ENCODE peak calls at places on chromosomes 3 and 15, in ten cellular contexts. F is M059J; U is GM12891; H is effector CD8-positive, alpha-beta T cell; I is activated T-helper 1 cell treated with anti-CD3 and anti-CD28 coated beads, Interleukin-2, amount 50 U/mL, for 16 hours; W is activated naive CD4-positive, alpha-beta T cell; S is EH; G is stimulated activated CD4-positive, alpha-beta T cell treated with anti-CD3 and anti-CD28 coated beads, TNF-alpha, amount 100 ng/mL, for 4 hours; R is HuH-7.5; K is GF-D8. Y is an unnamed sample.

GRCh38 chr15:63189955-63190691 is 717 bp downstream of the RAB8B start:
- DNase-seq in K (peak; percentile 11), W (no peak), I (no peak), U (no peak), R (no peak), F (peak; percentile 42), S (no peak), H (no peak), G (no peak), Y (no peak)

GRCh38 chr3:33047842-33048834 is 48.8 kb downstream of the GLB1 start:
- DNase-seq in G (peak; percentile 34), W (peak; percentile 8), K (no peak), S (no peak), U (no peak), F (no peak), H (peak; percentile 4), R (no peak), I (no peak), Y (no peak)

GRCh38 chr3:159765025-159765859 is 223.4 kb upstream of the IL12A start:
- DNase-seq in W (no peak), F (peak; percentile 100), I (no peak), K (no peak), S (peak; percentile 100), R (peak; percentile 43), G (no peak), U (no peak), H (no peak), Y (peak; percentile 93)

GRCh38 chr3:114496874-114497273 is 203.0 kb downstream of the TIGIT start:
- DNase-seq in F (peak; percentile 74), U (no peak), R (peak; percentile 20), H (no peak), W (no peak), G (no peak), I (no peak), K (no peak), S (peak; percentile 65), Y (no peak)

GRCh38 chr3:136713961-136714514 is 38.1 kb downstream of the STAG1 start:
- DNase-seq in S (no peak), F (no peak), K (no peak), I (no peak), H (no peak), G (no peak), R (no peak), U (no peak), W (no peak), Y (no peak)

GRCh38 chr3:179613807-179614206 is 9.2 kb downstream of the NDUFB5 start:
- DNase-seq in F (peak; percentile 75), U (no peak), K (no peak), S (peak; percentile 88), W (no peak), G (no peak), I (no peak), H (no peak), R (no peak), Y (no peak)

GRCh38 chr3:155670320-155670719 is 74.6 kb downstream of the PLCH1 start:
- DNase-seq in I (no peak), W (no peak), F (no peak), K (no peak), G (no peak), U (no peak), S (no peak), R (no peak), H (no peak), Y (no peak)

GRCh38 chr3:3765661-3766060 is 33.6 kb upstream of the LRRN1 start:
- DNase-seq in K (no peak), U (no peak), H (no peak), G (no peak), F (no peak), R (no peak), S (no peak), I (no peak), W (no peak), Y (no peak)

GRCh38 chr3:38644016-38644661 is 5.3 kb downstream of the SCN5A start:
- DNase-seq in F (no peak), H (no peak), G (no peak), R (no peak), W (no peak), K (no peak), U (no peak), S (no peak), I (no peak), Y (no peak)

GRCh38 chr3:45343947-45344346 is 44.4 kb upstream of the LARS2 start:
- DNase-seq in I (no peak), H (no peak), U (no peak), W (no peak), G (no peak), S (peak; percentile 48), K (no peak), F (peak; percentile 19), R (peak; percentile 20), Y (peak; percentile 5)

GRCh38 chr3:37526511-37526910 is 335.2 kb upstream of the CTDSPL start:
- DNase-seq in K (no peak), H (no peak), F (peak; percentile 37), W (no peak), S (peak; percentile 44), G (no peak), U (no peak), I (no peak), R (no peak), Y (no peak)

GRCh38 chr15:34122771-34123183 is 20.9 kb downstream of the PGBD4 start:
- DNase-seq in I (no peak), R (no peak), S (peak; percentile 98), W (no peak), F (peak; percentile 96), K (no peak), G (no peak), H (no peak), U (no peak), Y (peak; percentile 28)

GRCh38 chr3:46916278-46916677 is 38.8 kb downstream of the PTH1R start:
- DNase-seq in R (no peak), G (no peak), W (no peak), I (no peak), H (no peak), K (no peak), S (no peak), F (no peak), U (no peak), Y (no peak)

GRCh38 chr15:57440799-57441198 is 64.5 kb downstream of the CGNL1 start:
- DNase-seq in H (no peak), U (no peak), F (peak; percentile 88), G (no peak), R (no peak), S (peak; percentile 82), K (no peak), I (no peak), W (no peak), Y (no peak)

GRCh38 chr3:14265246-14265962 is 86.8 kb downstream of the LSM3 start:
- DNase-seq in G (no peak), I (no peak), K (no peak), H (no peak), W (no peak), F (peak; percentile 77), S (peak; percentile 63), U (no peak), R (no peak), Y (peak; percentile 55)

GRCh38 chr3:159841766-159842165 is 146.9 kb upstream of the IL12A start:
- DNase-seq in S (no peak), U (no peak), H (no peak), I (no peak), W (no peak), F (no peak), R (no peak), K (no peak), G (no peak), Y (no peak)

GRCh38 chr15:87387681-87388240 is 868.8 kb downstream of the NTRK3 start:
- DNase-seq in F (peak; percentile 36), G (no peak), S (peak; percentile 5), K (no peak), W (no peak), U (no peak), H (no peak), R (no peak), I (no peak), Y (no peak)

GRCh38 chr3:115401891-115402501 is 221.3 kb upstream of the GAP43 start:
- DNase-seq in U (no peak), I (no peak), K (no peak), F (peak; percentile 93), H (no peak), R (no peak), W (no peak), G (no peak), S (peak; percentile 93), Y (no peak)

GRCh38 chr3:170364965-170365364 is 7.5 kb downstream of the SKIL start:
- DNase-seq in F (no peak), H (no peak), U (no peak), K (no peak), G (no peak), S (no peak), I (no peak), R (no peak), W (no peak), Y (no peak)

GRCh38 chr3:30342319-30343060 is 263.9 kb upstream of the TGFBR2 start:
- DNase-seq in G (no peak), K (no peak), H (no peak), I (no peak), R (no peak), S (peak; percentile 90), F (peak; percentile 96), U (no peak), W (no peak), Y (peak; percentile 63)

GRCh38 chr3:13108861-13109260 is 35.6 kb upstream of the IQSEC1 start:
- DNase-seq in K (no peak), R (no peak), H (no peak), G (no peak), U (no peak), I (no peak), W (no peak), S (no peak), F (no peak), Y (no peak)

GRCh38 chr15:66966256-66966655 is 99.1 kb upstream of the SMAD3 start:
- DNase-seq in W (no peak), F (no peak), K (no peak), U (no peak), G (no peak), I (no peak), S (no peak), R (no peak), H (no peak), Y (no peak)

GRCh38 chr15:51281368-51281967 is 56.9 kb downstream of the CYP19A1 start:
- DNase-seq in S (peak; percentile 61), U (no peak), I (no peak), G (no peak), R (peak; percentile 63), W (no peak), H (no peak), F (peak; percentile 44), K (no peak), Y (no peak)

GRCh38 chr3:22269827-22270226 is 518.8 kb upstream of the ZNF385D start:
- DNase-seq in H (no peak), K (no peak), U (no peak), S (peak; percentile 6), I (no peak), F (peak; percentile 2), R (no peak), W (no peak), G (no peak), Y (no peak)

GRCh38 chr3:10205461-10206165 is 40.9 kb downstream of the IRAK2 start:
- DNase-seq in S (peak; percentile 94), K (no peak), U (no peak), F (peak; percentile 95), W (no peak), I (no peak), H (no peak), R (no peak), G (no peak), Y (peak; percentile 76)

GRCh38 chr3:108106031-108106430 is 15.2 kb upstream of the CD47 start:
- DNase-seq in K (no peak), W (no peak), U (no peak), S (peak; percentile 71), F (peak; percentile 21), G (no peak), R (no peak), I (no peak), H (no peak), Y (no peak)

GRCh38 chr15:33091983-33092688 is 102.4 kb downstream of the FMN1 start:
- DNase-seq in H (no peak), I (no peak), S (no peak), K (no peak), R (no peak), G (no peak), F (no peak), W (no peak), U (no peak), Y (no peak)

GRCh38 chr15:74489518-74490338 is 28.8 kb upstream of the UBL7 start:
- DNase-seq in U (peak; percentile 55), S (peak; percentile 57), R (peak; percentile 69), F (peak; percentile 30), W (peak; percentile 43), G (peak; percentile 44), H (peak; percentile 69), K (peak; percentile 10), I (peak; percentile 32), Y (peak; percentile 67)